ENCODE peak calls at places on chromosomes 13 and 19, in nine cellular contexts. R is NCI-H748 treated with DMSO at 0.1 percent for 48 hours; A is heart right ventricle; Y is C1 segment of cervical spinal cord; U is fibroblast of pulmonary artery; P is activated T-helper 2 cell treated with anti-CD3 and anti-CD28 coated beads, Interferon-gamma antibody, Interleukin-2, Interleukin-4, amounts not matched to agents 10 μg/mL and 5 μg/mL and 100 μg/mL, durations not matched to agents 14 hours and 24 hours and 36 hours; E is upper lobe of right lung; X is activated T-helper 1 cell treated with anti-CD3 and anti-CD28 coated beads, Interleukin-12 subunit alpha, Interleukin-12 subunit beta, Interleukin-2, Interleukin-4 antibody, amounts not matched to agents 30 ng/mL and 10 ng/mL and 1 ng/mL, durations not matched to agents 14 hours and 24 hours and 36 hours; O is RPMI7951. S is an unnamed sample.

GRCh38 chr13:105991622-105992254 is 543.7 kb downstream of the EFNB2 start:
- DNase-seq in E (no peak), A (no peak), Y (no peak), R (no peak), P (no peak), O (peak; percentile 97), X (no peak), U (peak; percentile 87), S (no peak)

GRCh38 chr13:57630661-57631606 is 610 bp upstream of the PCDH17 start:
- DNase-seq in U (no peak), P (no peak), X (no peak), E (peak; percentile 41), Y (peak; percentile 51), O (peak; percentile 61), A (peak; percentile 24), R (peak; percentile 74), S (no peak)

GRCh38 chr13:44425041-44425814 is 51.6 kb downstream of the SERP2 start:
- DNase-seq in A (no peak), Y (no peak), P (no peak), E (no peak), R (no peak), O (peak; percentile 41), X (no peak), U (no peak), S (no peak)

GRCh38 chr13:46185634-46186033 is 3.7 kb upstream of the LCP1 start:
- DNase-seq in R (no peak), E (no peak), O (no peak), X (no peak), A (no peak), U (no peak), P (no peak), Y (no peak), S (no peak)

GRCh38 chr13:113654591-113655357 is 3.2 kb downstream of the ATP4B start:
- DNase-seq in A (no peak), X (no peak), R (no peak), Y (no peak), P (no peak), O (no peak), U (no peak), E (peak; percentile 58), S (no peak)

GRCh38 chr19:3123088-3123721 is 12.6 kb upstream of the GNA15 start:
- DNase-seq in E (peak; percentile 65), X (no peak), U (no peak), A (no peak), O (no peak), Y (no peak), R (no peak), P (no peak), S (no peak)

GRCh38 chr19:29841209-29841558 is 29.4 kb downstream of the CCNE1 start:
- DNase-seq in R (no peak), Y (no peak), A (no peak), U (no peak), P (no peak), X (no peak), E (peak; percentile 40), O (peak; percentile 53), S (no peak)

GRCh38 chr13:81686877-81687276 is 1346.0 kb upstream of the SPRY2 start:
- DNase-seq in O (no peak), E (no peak), A (no peak), Y (no peak), P (no peak), U (peak; percentile 0), R (peak; percentile 16), X (no peak), S (no peak)

GRCh38 chr19:49613374-49613773 is 22.4 kb downstream of the PRR12 start:
- DNase-seq in A (no peak), U (no peak), Y (no peak), O (peak; percentile 63), P (no peak), X (no peak), E (no peak), R (no peak), S (no peak)

GRCh38 chr13:41974262-41974900 is 13.5 kb upstream of the VWA8 start:
- DNase-seq in R (no peak), O (no peak), Y (no peak), E (no peak), X (no peak), P (no peak), A (no peak), U (no peak), S (no peak)

GRCh38 chr13:80011448-80012212 is 329.3 kb downstream of the SPRY2 start:
- DNase-seq in U (peak; percentile 64), X (no peak), R (no peak), P (no peak), A (no peak), Y (peak; percentile 19), O (peak; percentile 64), E (no peak), S (no peak)

GRCh38 chr19:15371786-15372380 is 7.7 kb downstream of the AKAP8 start:
- DNase-seq in U (no peak), Y (no peak), P (no peak), X (no peak), O (no peak), A (no peak), E (no peak), R (no peak), S (no peak)

GRCh38 chr13:40471911-40472310 is 194.5 kb downstream of the FOXO1 start:
- DNase-seq in E (no peak), X (no peak), A (no peak), Y (no peak), U (no peak), P (no peak), R (no peak), O (no peak), S (no peak)

GRCh38 chr13:30862707-30863106 is 43.4 kb upstream of the MEDAG start:
- DNase-seq in Y (no peak), O (no peak), E (peak; percentile 70), P (no peak), R (no peak), A (no peak), X (no peak), U (no peak), S (no peak)

GRCh38 chr13:33793726-33794125 is 24.2 kb upstream of the RFC3 start:
- DNase-seq in U (no peak), E (no peak), X (no peak), Y (no peak), O (no peak), R (no peak), A (no peak), P (no peak), S (no peak)

GRCh38 chr19:46495789-46496099 is at the start of gene PNMA8B:
- DNase-seq in R (peak; percentile 75), O (no peak), P (no peak), U (peak; percentile 52), X (no peak), E (peak; percentile 78), Y (peak; percentile 68), A (peak; percentile 58), S (no peak)

GRCh38 chr13:75454497-75454896 is 27.5 kb downstream of the TBC1D4 start:
- DNase-seq in P (no peak), R (no peak), O (no peak), Y (no peak), E (no peak), X (no peak), U (no peak), A (no peak), S (no peak)

GRCh38 chr19:8461376-8461775 is 16.6 kb downstream of the HNRNPM start:
- DNase-seq in U (no peak), O (no peak), X (no peak), R (no peak), Y (no peak), P (no peak), E (no peak), A (no peak), S (no peak)

GRCh38 chr19:38351865-38352395 is 16.3 kb downstream of the CATSPERG start:
- DNase-seq in Y (no peak), A (no peak), R (no peak), E (no peak), O (no peak), U (no peak), P (no peak), X (no peak), S (no peak)

GRCh38 chr19:58338825-58339558 is 12.2 kb downstream of the ZSCAN22 start:
- DNase-seq in P (no peak), U (no peak), Y (no peak), R (no peak), X (no peak), A (no peak), E (no peak), O (no peak), S (no peak)

GRCh38 chr13:104871456-104871855 is 1664.0 kb downstream of the EFNB2 start:
- DNase-seq in R (no peak), U (no peak), A (no peak), E (no peak), X (no peak), O (no peak), P (no peak), Y (no peak), S (no peak)